ENCODE peak calls at places on chromosomes 16 and 17, in nine cellular contexts. R is chondrocyte, B is H9, L is thoracic aorta, N is breast epithelium, E is cardiac muscle cell, S is neural progenitor cell, D is endothelial cell, W is IMR-90. G is an unnamed sample.

GRCh38 chr16:16992986-16993783 is 477.6 kb downstream of the XYLT1 start:
- DNase-seq in R (no peak), B (no peak), L (no peak), N (no peak), E (no peak), S (peak), D (peak), W (no peak), G (peak)

GRCh38 chr16:31713945-31714898 is 159.4 kb upstream of the ZNF267 start:
- DNase-seq in R (no peak), B (peak), L (no peak), N (no peak), E (peak), S (peak), D (peak), W (no peak), G (no peak)

GRCh38 chr16:80174416-80174815 is 366.4 kb upstream of the DYNLRB2 start:
- DNase-seq in R (no peak), B (no peak), L (no peak), N (no peak), E (no peak), S (no peak), D (no peak), W (peak), G (no peak)

GRCh38 chr16:66431760-66432159 is 4.7 kb downstream of the BEAN1 start:
- DNase-seq in R (no peak), B (no peak), L (no peak), N (no peak), E (no peak), S (no peak), D (no peak), W (no peak), G (no peak)

GRCh38 chr16:71360378-71360777 is 1.9 kb downstream of the CALB2 start:
- DNase-seq in R (no peak), B (no peak), L (no peak), N (no peak), E (no peak), S (no peak), D (no peak), W (peak), G (no peak)

GRCh38 chr17:81339502-81340296 is 44.6 kb upstream of the SLC38A10 start:
- DNase-seq in R (no peak), B (peak), L (no peak), N (no peak), E (no peak), S (peak), D (no peak), W (no peak), G (peak)

GRCh38 chr16:89210904-89211515 is 6.5 kb upstream of the ZNF778 start:
- DNase-seq in R (peak), B (no peak), L (no peak), N (no peak), E (no peak), S (no peak), D (no peak), W (peak), G (no peak)

GRCh38 chr16:89749637-89750036 is 28.3 kb downstream of the ZNF276 start:
- DNase-seq in R (no peak), B (no peak), L (no peak), N (no peak), E (peak), S (no peak), D (no peak), W (no peak), G (no peak)

GRCh38 chr17:17902877-17903276 is 66.1 kb upstream of the SREBF1 start:
- DNase-seq in R (peak), B (no peak), L (no peak), N (no peak), E (peak), S (no peak), D (no peak), W (no peak), G (no peak)

GRCh38 chr16:17134586-17134985 is 336.2 kb downstream of the XYLT1 start:
- DNase-seq in R (no peak), B (no peak), L (no peak), N (no peak), E (no peak), S (no peak), D (no peak), W (no peak), G (no peak)

GRCh38 chr16:19840524-19841110 is 44.0 kb downstream of the GPRC5B start:
- DNase-seq in R (no peak), B (no peak), L (no peak), N (no peak), E (peak), S (no peak), D (no peak), W (no peak), G (no peak)

GRCh38 chr16:301950-302349 is 19.0 kb downstream of the PDIA2 start:
- DNase-seq in R (no peak), B (no peak), L (no peak), N (no peak), E (no peak), S (no peak), D (no peak), W (no peak), G (no peak)

GRCh38 chr16:305916-306315 is 23.0 kb downstream of the PDIA2 start:
- DNase-seq in R (no peak), B (no peak), L (no peak), N (no peak), E (no peak), S (no peak), D (no peak), W (no peak), G (no peak)

GRCh38 chr16:301235-301634 is 18.3 kb downstream of the PDIA2 start:
- DNase-seq in R (no peak), B (no peak), L (no peak), N (no peak), E (no peak), S (no peak), D (no peak), W (no peak), G (no peak)

GRCh38 chr16:306911-307370 is 24.0 kb downstream of the PDIA2 start:
- DNase-seq in R (no peak), B (no peak), L (no peak), N (no peak), E (no peak), S (no peak), D (no peak), W (no peak), G (no peak)

DNA sequence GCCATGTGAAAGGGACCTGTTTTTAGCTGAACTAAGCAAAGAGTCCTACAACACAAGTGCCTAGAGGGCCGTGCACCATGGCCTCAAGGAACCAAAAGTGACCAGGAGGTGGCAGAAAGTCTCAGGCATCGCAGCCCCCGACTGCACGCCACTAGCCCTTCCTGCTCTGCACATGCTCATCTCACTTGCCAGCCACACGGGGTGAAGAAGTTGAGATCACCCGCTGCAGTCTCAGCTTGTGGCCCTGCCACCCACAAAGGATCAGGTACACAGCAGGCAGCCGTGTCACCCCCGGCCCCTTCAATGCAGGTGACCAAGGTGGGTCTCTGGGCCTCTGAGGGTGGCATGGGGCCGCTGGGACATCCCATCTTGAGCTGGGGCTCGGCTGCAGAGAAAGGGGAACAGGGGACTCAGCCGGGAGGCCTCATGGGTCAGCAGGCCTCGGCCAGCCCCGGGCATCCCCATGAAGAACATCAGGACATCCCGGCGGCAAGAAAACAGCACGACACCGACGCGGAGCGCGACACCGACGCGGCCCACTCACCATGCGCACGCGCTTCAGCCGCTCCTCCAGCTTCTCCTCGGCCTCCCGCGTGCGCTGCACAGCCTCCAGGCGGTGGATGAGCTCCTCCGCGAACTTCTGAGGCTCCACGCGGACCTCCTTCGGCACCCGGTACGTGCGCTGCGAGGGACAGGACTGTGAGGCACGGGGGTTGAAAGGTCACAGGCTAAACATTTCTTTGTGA is 21.0 kb downstream of the PDIA2 start:
- DNase-seq in R (no peak), B (no peak), L (no peak), N (no peak), E (no peak), S (peak), D (no peak), W (no peak), G (no peak)
- TF ChIP-seq CTCF in R (no peak), B (peak), L (no peak), N (no peak), E (no peak), S (peak), D (no peak), W (no peak), G (no peak)

GRCh38 chr16:14669776-14670175 is 24.3 kb downstream of the PLA2G10 start:
- DNase-seq in R (no peak), B (peak), L (no peak), N (no peak), E (no peak), S (no peak), D (no peak), W (no peak), G (no peak)
- TF ChIP-seq CTCF in R (no peak), B (peak), L (no peak), N (no peak), E (no peak), S (no peak), D (no peak), W (no peak), G (no peak)

GRCh38 chr17:52213451-52213850 is 54.9 kb upstream of the CA10 start:
- DNase-seq in R (no peak), B (no peak), L (no peak), N (no peak), E (no peak), S (no peak), D (no peak), W (no peak), G (no peak)
- TF ChIP-seq CTCF in R (no peak), B (no peak), L (no peak), N (no peak), E (no peak), S (no peak), D (no peak), W (no peak), G (no peak)

GRCh38 chr17:67343237-67343636 is 23.1 kb downstream of the PSMD12 start:
- DNase-seq in R (no peak), B (no peak), L (no peak), N (no peak), E (no peak), S (no peak), D (no peak), W (no peak), G (no peak)
- TF ChIP-seq CTCF in R (no peak), B (no peak), L (no peak), N (no peak), E (no peak), S (no peak), D (no peak), W (no peak), G (no peak)

GRCh38 chr16:85986931-85987749 is 88.2 kb downstream of the IRF8 start:
- DNase-seq in R (no peak), B (peak), L (no peak), N (no peak), E (peak), S (peak), D (peak), W (no peak), G (peak)
- TF ChIP-seq CTCF in R (peak), B (peak), L (peak), N (no peak), E (no peak), S (peak), D (peak), W (peak), G (peak)

GRCh38 chr16:84925092-84925772 is 86.1 kb downstream of the ZDHHC7 start:
- DNase-seq in R (no peak), B (peak), L (no peak), N (no peak), E (peak), S (peak), D (peak), W (no peak), G (peak)
- TF ChIP-seq CTCF in R (peak), B (peak), L (peak), N (peak), E (peak), S (peak), D (peak), W (peak), G (peak)

GRCh38 chr16:81798311-81799137 is 19.4 kb downstream of the PLCG2 start:
- DNase-seq in R (no peak), B (no peak), L (no peak), N (no peak), E (peak), S (no peak), D (no peak), W (no peak), G (no peak)
- TF ChIP-seq CTCF in R (no peak), B (no peak), L (no peak), N (no peak), E (no peak), S (no peak), D (no peak), W (no peak), G (no peak)

GRCh38 chr17:51119415-51120356 is 982 bp downstream of the SPAG9 start:
- DNase-seq in R (no peak), B (peak), L (no peak), N (peak), E (peak), S (peak), D (peak), W (peak), G (peak)
- TF ChIP-seq CTCF in R (peak), B (peak), L (no peak), N (peak), E (no peak), S (peak), D (no peak), W (peak), G (no peak)

DNA sequence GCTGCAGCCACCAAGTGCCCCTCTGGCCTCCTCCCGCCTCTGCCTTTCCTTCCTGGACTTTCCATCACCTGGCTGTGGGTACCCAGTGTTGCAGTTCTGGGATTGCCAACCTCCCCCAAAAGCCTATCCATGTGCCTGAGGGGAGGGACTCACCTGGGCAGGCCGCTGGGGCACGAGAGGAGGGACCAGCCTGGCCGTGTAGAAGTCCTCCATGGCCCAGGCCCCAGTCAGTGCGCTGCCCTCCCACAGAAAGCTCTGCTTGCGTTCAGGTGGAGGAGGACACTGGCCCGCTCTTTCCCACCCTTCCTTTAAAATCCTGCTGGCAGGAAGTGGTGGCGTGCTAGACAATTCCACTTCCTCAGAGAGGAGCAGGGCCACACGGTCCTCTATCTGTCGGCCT is 14.2 kb downstream of the SLX4 start:
- DNase-seq in R (peak), B (no peak), L (no peak), N (no peak), E (no peak), S (no peak), D (no peak), W (no peak), G (no peak)
- TF ChIP-seq CTCF in R (no peak), B (no peak), L (no peak), N (no peak), E (no peak), S (no peak), D (no peak), W (no peak), G (no peak)

GRCh38 chr17:40190197-40191021 is 13.1 kb downstream of the RAPGEFL1 start:
- DNase-seq in R (no peak), B (peak), L (no peak), N (no peak), E (peak), S (peak), D (peak), W (no peak), G (peak)
- TF ChIP-seq CTCF in R (peak), B (peak), L (peak), N (no peak), E (peak), S (peak), D (peak), W (peak), G (peak)